ENCODE peak calls at places on chromosome X, in nine cellular contexts. R is mammary epithelial cell; U is uterus; A is body of pancreas; Q is RWPE2; J is effector memory CD4-positive, alpha-beta T cell; Z is adrenal gland; B is CD8-positive, alpha-beta memory T cell; X is OCI-LY7. P is an unnamed sample.

GRCh38 chrX:17441965-17442364 is 67.0 kb downstream of the NHS start:
- DNase-seq in R (peak; percentile 85), U (no peak), A (no peak), Q (no peak), J (no peak), Z (no peak), B (no peak), X (no peak), P (no peak)

GRCh38 chrX:129638917-129639316 is 15.8 kb downstream of the APLN start:
- DNase-seq in R (no peak), U (no peak), A (no peak), Q (no peak), J (no peak), Z (no peak), B (no peak), X (no peak), P (no peak)

GRCh38 chrX:29082558-29082957 is 495.3 kb downstream of the IL1RAPL1 start:
- DNase-seq in R (no peak), U (no peak), A (no peak), Q (no peak), J (no peak), Z (no peak), B (no peak), X (no peak), P (no peak)

GRCh38 chrX:136497556-136498048 is at the start of gene HTATSF1:
- DNase-seq in R (no peak), U (no peak), A (no peak), Q (no peak), J (no peak), Z (no peak), B (no peak), X (no peak), P (no peak)

GRCh38 chrX:9729161-9729885 is 36.3 kb downstream of the GPR143 start:
- DNase-seq in R (no peak), U (no peak), A (no peak), Q (no peak), J (no peak), Z (no peak), B (no peak), X (no peak), P (no peak)

GRCh38 chrX:47146121-47146935 is 1.3 kb downstream of the RBM10 start:
- DNase-seq in R (no peak), U (no peak), A (no peak), Q (no peak), J (no peak), Z (no peak), B (no peak), X (no peak), P (no peak)

GRCh38 chrX:119266364-119266995 is 30.4 kb downstream of the PGRMC1 start:
- DNase-seq in R (peak; percentile 6), U (no peak), A (peak; percentile 3), Q (no peak), J (no peak), Z (peak; percentile 27), B (no peak), X (peak; percentile 21), P (no peak)

GRCh38 chrX:41672643-41673042 is 16.1 kb upstream of the GPR34 start:
- DNase-seq in R (no peak), U (no peak), A (no peak), Q (no peak), J (no peak), Z (no peak), B (no peak), X (no peak), P (no peak)

GRCh38 chrX:108584617-108585211 is 145.1 kb downstream of the COL4A5 start:
- DNase-seq in R (peak; percentile 1), U (no peak), A (peak; percentile 3), Q (no peak), J (no peak), Z (no peak), B (no peak), X (peak; percentile 1), P (no peak)

GRCh38 chrX:154541896-154542722 is 4.5 kb downstream of the G6PD start:
- DNase-seq in R (peak; percentile 84), U (peak; percentile 88), A (peak; percentile 67), Q (no peak), J (no peak), Z (peak; percentile 94), B (peak; percentile 59), X (no peak), P (peak; percentile 63)

GRCh38 chrX:28586291-28586690 is 955 bp upstream of the IL1RAPL1 start:
- DNase-seq in R (no peak), U (peak; percentile 15), A (no peak), Q (no peak), J (no peak), Z (no peak), B (no peak), X (no peak), P (no peak)

GRCh38 chrX:68789966-68790365 is 38.9 kb upstream of the EFNB1 start:
- DNase-seq in R (no peak), U (no peak), A (no peak), Q (no peak), J (no peak), Z (no peak), B (no peak), X (no peak), P (no peak)
- H3K27ac ChIP-seq in R (no peak overlapping the region), U (no peak overlapping the region), A (no peak overlapping the region), Q (no peak overlapping the region), J (no peak overlapping the region), Z (no peak overlapping the region), B (no peak overlapping the region), X (no peak overlapping the region), P (no peak overlapping the region)

GRCh38 chrX:49627030-49627777 is 28.4 kb downstream of the GAGE1 start:
- DNase-seq in R (peak; percentile 1), U (no peak), A (no peak), Q (no peak), J (no peak), Z (peak; percentile 40), B (peak; percentile 52), X (no peak), P (no peak)
- H3K4me3 ChIP-seq in R (no peak overlapping the region), U (peak overlapping the region; percentile 11), A (no peak overlapping the region), Q (peak overlapping the region; percentile 8), J (no peak overlapping the region), Z (no peak overlapping the region), B (no peak overlapping the region), X (no peak overlapping the region), P (peak overlapping the region; percentile 22)

DNA sequence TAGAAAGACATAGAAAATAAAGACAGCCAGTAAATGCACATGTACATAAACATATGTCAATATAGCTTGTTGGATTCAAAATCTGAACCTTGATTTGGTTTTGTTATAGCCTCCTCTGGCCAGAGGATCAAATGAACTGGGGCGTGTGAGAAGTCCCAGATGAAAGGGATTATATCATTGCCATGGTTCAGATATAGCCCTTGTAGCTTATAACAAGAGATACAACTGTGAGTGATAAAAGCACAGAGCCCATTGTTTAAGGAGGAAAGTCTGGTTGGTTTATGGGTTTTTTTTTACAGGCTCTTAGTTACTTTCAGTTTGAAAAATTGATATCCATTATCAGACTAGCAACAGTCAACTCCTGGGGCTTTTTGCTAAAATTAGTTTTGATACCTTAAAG is 101.7 kb upstream of the GLRA2 start:
- DNase-seq in R (no peak), U (no peak), A (no peak), Q (no peak), J (no peak), Z (no peak), B (no peak), X (no peak), P (no peak)
- H3K27ac ChIP-seq in R (no peak overlapping the region), U (no peak overlapping the region), A (no peak overlapping the region), Q (no peak overlapping the region), J (no peak overlapping the region), Z (no peak overlapping the region), B (no peak overlapping the region), X (no peak overlapping the region), P (no peak overlapping the region)

DNA sequence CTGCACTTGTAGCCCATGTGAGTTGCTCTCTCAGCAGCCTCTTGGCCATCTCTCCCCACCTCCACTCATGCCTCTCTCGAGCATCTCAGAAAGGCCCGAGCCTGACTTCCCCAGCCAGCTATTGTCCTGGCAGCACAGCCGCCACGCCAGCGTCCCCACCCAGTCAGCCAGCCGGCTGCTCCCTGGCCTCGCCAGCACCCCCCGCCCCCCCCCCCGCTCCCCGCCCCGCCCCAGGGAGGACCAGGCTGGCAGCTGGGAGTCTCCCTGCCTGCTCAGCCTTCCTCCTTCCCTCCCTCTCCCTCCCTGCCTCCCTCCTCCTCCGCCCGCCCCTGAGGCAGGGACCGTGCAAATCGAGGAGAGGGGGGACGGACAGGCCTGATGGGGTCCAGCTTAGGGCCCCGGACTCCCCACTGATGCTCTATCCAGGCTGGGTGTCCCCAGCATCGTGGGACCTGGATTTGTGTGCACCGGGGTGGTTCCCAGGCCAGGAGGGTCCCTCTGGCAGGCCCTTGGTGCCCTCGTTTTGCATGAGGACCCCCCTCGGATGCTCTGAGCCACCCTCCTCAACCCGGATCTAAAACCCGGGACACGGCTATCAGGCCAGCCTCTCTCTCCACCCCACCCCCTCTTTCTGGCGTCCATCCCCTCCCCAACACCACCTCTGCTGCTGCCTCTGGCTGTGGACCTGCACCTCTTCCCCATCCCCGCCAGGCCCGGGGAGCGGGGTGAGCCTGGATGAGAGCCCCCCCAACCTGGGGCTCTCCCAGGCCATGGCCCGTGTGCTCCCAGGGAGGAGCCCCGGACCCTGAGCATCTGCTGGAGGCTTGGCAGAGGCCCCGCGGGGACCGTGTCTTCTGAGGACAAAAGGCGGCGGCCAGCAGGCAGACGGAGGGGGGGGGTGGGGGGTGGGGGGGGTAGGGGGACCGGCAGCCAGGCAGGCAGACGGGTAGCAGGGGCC is at the start of gene GPR173:
- DNase-seq in R (no peak), U (peak; percentile 60), A (peak; percentile 2), Q (no peak), J (no peak), Z (peak; percentile 35), B (no peak), X (peak; percentile 56), P (peak; percentile 56)
- H3K4me3 ChIP-seq in R (peak within 1 kb of the TSS; percentile 21), U (peak within 1 kb of the TSS; percentile 44), A (no peak within 1 kb of the TSS), Q (peak within 1 kb of the TSS; percentile 39), J (no peak within 1 kb of the TSS), Z (no peak within 1 kb of the TSS), B (no peak within 1 kb of the TSS), X (peak within 1 kb of the TSS; percentile 81), P (peak within 1 kb of the TSS; percentile 24)

P was measured in Peyer's patch.